ENCODE peak calls at places on chromosomes 16 and 17, in four cellular contexts. V, B, J and T are unnamed samples. For H3K4me1, the result is how much of the 10 kb centered on the place peaks cover.

GRCh38 chr16:986411-986810 is 4.8 kb downstream of the SOX8 start:
- DNase-seq in V (no peak), B (no peak), J (no peak), T (no peak)

GRCh38 chr17:32527146-32527545 is 40.4 kb downstream of the CDK5R1 start:
- DNase-seq in V (no peak), B (no peak), J (no peak), T (no peak)

GRCh38 chr17:30858556-30859250 is 26.9 kb downstream of the ATAD5 start:
- DNase-seq in V (no peak), B (no peak), J (no peak), T (no peak)

GRCh38 chr17:55175788-55176425 is 88.9 kb upstream of the HLF start:
- DNase-seq in V (no peak), B (no peak), J (no peak), T (peak)

GRCh38 chr17:17300624-17301568 is 2.3 kb upstream of the NT5M start:
- DNase-seq in V (no peak), B (peak), J (peak), T (peak)

GRCh38 chr16:53848277-53848942 is 144.5 kb downstream of the FTO start:
- DNase-seq in V (peak), B (no peak), J (no peak), T (no peak)

GRCh38 chr16:52184336-52184735 is 362.6 kb downstream of the TOX3 start:
- DNase-seq in V (no peak), B (no peak), J (no peak), T (no peak)

GRCh38 chr17:57874434-57875108 is 24.7 kb upstream of the MRPS23 start:
- DNase-seq in V (peak), B (no peak), J (peak), T (no peak)

GRCh38 chr16:75483222-75483621 is 12.0 kb downstream of the CHST6 start:
- DNase-seq in V (no peak), B (no peak), J (no peak), T (no peak)

GRCh38 chr17:57946798-57947358 is 8.3 kb downstream of the CUEDC1 start:
- DNase-seq in V (no peak), B (peak), J (peak), T (peak)

GRCh38 chr16:81940781-81941560 is 70.3 kb downstream of the SDR42E1 start:
- DNase-seq in V (peak), B (no peak), J (peak), T (no peak)

GRCh38 chr17:50117202-50118040 is 12.5 kb downstream of the SAMD14 start:
- DNase-seq in V (no peak), B (peak), J (peak), T (peak)

GRCh38 chr17:13596241-13596941 is 5.3 kb downstream of the HS3ST3A1 start:
- DNase-seq in V (no peak), B (no peak), J (no peak), T (no peak)

GRCh38 chr16:84218176-84218776 is 21.5 kb downstream of the KCNG4 start:
- DNase-seq in V (no peak), B (no peak), J (no peak), T (no peak)

GRCh38 chr16:11792404-11793260 is 4.4 kb downstream of the ZC3H7A start:
- DNase-seq in V (no peak), B (peak), J (peak), T (no peak)

GRCh38 chr17:56028837-56029236 is 124.4 kb upstream of the ANKFN1 start:
- DNase-seq in V (no peak), B (no peak), J (no peak), T (no peak)

GRCh38 chr16:71916397-71916920 is 21.1 kb downstream of the IST1 start:
- DNase-seq in V (no peak), B (no peak), J (no peak), T (no peak)

GRCh38 chr17:12603566-12603965 is 62.1 kb upstream of the MYOCD start:
- DNase-seq in V (no peak), B (no peak), J (no peak), T (no peak)

GRCh38 chr17:59762022-59762825 is 54.8 kb downstream of the VMP1 start:
- DNase-seq in V (no peak), B (no peak), J (no peak), T (no peak)

GRCh38 chr17:41185001-41185400 is 290 bp upstream of the KRTAP4-1 start:
- DNase-seq in V (no peak), B (no peak), J (no peak), T (no peak)

GRCh38 chr17:83116311-83116771 is 36.9 kb downstream of the METRNL start:
- DNase-seq in V (no peak), B (no peak), J (no peak), T (no peak)

GRCh38 chr16:55349867-55350266 is 25.9 kb downstream of the IRX6 start:
- DNase-seq in V (no peak), B (no peak), J (no peak), T (no peak)
- TF ChIP-seq EZH2phosphoT487 in V (no peak), B (no peak), J (no peak), T (no peak)

GRCh38 chr17:80387071-80387470 is 27.9 kb upstream of the ENDOV start:
- DNase-seq in V (no peak), B (no peak), J (no peak), T (no peak)
- H3K4me1 ChIP-seq in V (under half), B (under half), J (under half), T (under half)

GRCh38 chr17:77129568-77130301 is 11.0 kb upstream of the SEC14L1 start:
- DNase-seq in V (no peak), B (no peak), J (no peak), T (no peak)
- TF ChIP-seq EZH2phosphoT487 in V (no peak), B (no peak), J (no peak), T (no peak)

GRCh38 chr16:2008631-2009301 is 855 bp downstream of the ZNF598 start:
- DNase-seq in V (peak), B (peak), J (no peak), T (peak)

GRCh38 chr16:2005646-2006045 is 4.0 kb downstream of the ZNF598 start:
- DNase-seq in V (no peak), B (no peak), J (no peak), T (no peak)

GRCh38 chr16:2006317-2006716 is 3.3 kb downstream of the ZNF598 start:
- DNase-seq in V (no peak), B (no peak), J (no peak), T (no peak)

GRCh38 chr16:2008009-2008526 is 1.6 kb downstream of the ZNF598 start:
- DNase-seq in V (no peak), B (no peak), J (no peak), T (peak)

GRCh38 chr16:2007081-2007836 is 2.4 kb downstream of the ZNF598 start:
- DNase-seq in V (no peak), B (no peak), J (no peak), T (no peak)
- H3K4me1 ChIP-seq in V (half or more), B (under half), J (under half), T (under half)

GRCh38 chr16:77836801-77837200 is 48.4 kb downstream of the VAT1L start:
- DNase-seq in V (no peak), B (no peak), J (no peak), T (no peak)

GRCh38 chr16:77838597-77839255 is 50.4 kb downstream of the VAT1L start:
- DNase-seq in V (no peak), B (no peak), J (no peak), T (no peak)

GRCh38 chr16:77835111-77835510 is 46.7 kb downstream of the VAT1L start:
- DNase-seq in V (no peak), B (no peak), J (no peak), T (no peak)

GRCh38 chr16:77833906-77834599 is 45.7 kb downstream of the VAT1L start:
- DNase-seq in V (no peak), B (no peak), J (no peak), T (no peak)

GRCh38 chr16:77834600-77834963 is 46.2 kb downstream of the VAT1L start:
- DNase-seq in V (peak), B (no peak), J (peak), T (no peak)
- TF ChIP-seq EZH2phosphoT487 in V (no peak), B (no peak), J (no peak), T (no peak)

GRCh38 chr17:48484256-48484655 is 46.6 kb downstream of the HOXB1 start:
- DNase-seq in V (no peak), B (no peak), J (no peak), T (no peak)
- H3K4me1 ChIP-seq in V (under half), B (under half), J (under half), T (under half)

GRCh38 chr16:10577305-10578202 is 2.8 kb downstream of the EMP2 start:
- DNase-seq in V (peak), B (peak), J (no peak), T (no peak)

GRCh38 chr16:10581507-10581906 is 1.1 kb upstream of the EMP2 start:
- DNase-seq in V (no peak), B (no peak), J (no peak), T (no peak)

GRCh38 chr16:10578474-10579316 is 1.7 kb downstream of the EMP2 start:
- DNase-seq in V (no peak), B (no peak), J (no peak), T (no peak)

GRCh38 chr16:10579575-10579964 is 828 bp downstream of the EMP2 start:
- DNase-seq in V (no peak), B (no peak), J (no peak), T (no peak)

GRCh38 chr16:10579965-10580918 is at the start of gene EMP2:
- DNase-seq in V (peak), B (peak), J (peak), T (no peak)
- TF ChIP-seq EZH2phosphoT487 in V (no peak), B (no peak), J (no peak), T (no peak)